ENCODE peak calls at places on chromosomes 16 and 17, in four cellular contexts. A, Z, U and K are unnamed samples.
A peak's percentile ranks its signal among the peaks of the same experiment; 100 is the strongest.

GRCh38 chr16:29662000-29662728 is 883 bp upstream of the SPN start:
- DNase-seq in A (no peak), Z (no peak), U (no peak), K (no peak)

GRCh38 chr16:27972500-27972899 is 91.0 kb downstream of the GSG1L start:
- DNase-seq in A (peak; percentile 72), Z (peak; percentile 45), U (peak; percentile 53), K (peak; percentile 51)

GRCh38 chr16:23365602-23366240 is 63.6 kb downstream of the SCNN1B start:
- DNase-seq in A (peak; percentile 40), Z (no peak), U (no peak), K (no peak)

GRCh38 chr16:77834600-77834963 is 46.2 kb downstream of the VAT1L start:
- DNase-seq in A (no peak), Z (no peak), U (no peak), K (no peak)

GRCh38 chr17:46978489-46979022 is 497 bp downstream of the RPRML start:
- DNase-seq in A (peak; percentile 36), Z (no peak), U (peak; percentile 64), K (no peak)

GRCh38 chr16:4694664-4695451 is 1.5 kb downstream of the NUDT16L1 start:
- DNase-seq in A (no peak), Z (no peak), U (no peak), K (no peak)

GRCh38 chr17:6681176-6681575 is 29.6 kb downstream of the C17orf100 start:
- DNase-seq in A (no peak), Z (no peak), U (no peak), K (no peak)

GRCh38 chr16:61721561-61721960 is 314.7 kb downstream of the CDH8 start:
- DNase-seq in A (no peak), Z (no peak), U (no peak), K (no peak)

GRCh38 chr16:57585051-57585687 is 42.7 kb downstream of the ADGRG5 start:
- DNase-seq in A (no peak), Z (no peak), U (no peak), K (no peak)

GRCh38 chr17:50163846-50164696 is 1.7 kb upstream of the SGCA start:
- DNase-seq in A (no peak), Z (no peak), U (no peak), K (no peak)

GRCh38 chr16:58466396-58466795 is 33.5 kb upstream of the NDRG4 start:
- DNase-seq in A (no peak), Z (no peak), U (no peak), K (no peak)

GRCh38 chr16:85029413-85029794 is 1.8 kb downstream of the KIAA0513 start:
- DNase-seq in A (no peak), Z (peak; percentile 75), U (no peak), K (no peak)

GRCh38 chr17:35786941-35787432 is 8.5 kb downstream of the MMP28 start:
- DNase-seq in A (peak; percentile 37), Z (no peak), U (no peak), K (no peak)

GRCh38 chr17:19492140-19492539 is 41.5 kb upstream of the SLC47A1 start:
- DNase-seq in A (no peak), Z (no peak), U (no peak), K (no peak)

GRCh38 chr16:58940609-58941008 is 206.5 kb upstream of the GOT2 start:
- DNase-seq in A (no peak), Z (no peak), U (no peak), K (no peak)

GRCh38 chr17:78915872-78916632 is 9.1 kb downstream of the TIMP2 start:
- DNase-seq in A (peak; percentile 74), Z (no peak), U (no peak), K (no peak)

GRCh38 chr17:16954541-16954940 is 17.4 kb downstream of the TNFRSF13B start:
- DNase-seq in A (no peak), Z (no peak), U (peak; percentile 26), K (no peak)

GRCh38 chr16:67302076-67302475 is 22.7 kb downstream of the PLEKHG4 start:
- DNase-seq in A (no peak), Z (no peak), U (no peak), K (no peak)

GRCh38 chr17:44502598-44503079 is 567 bp downstream of the GPATCH8 start:
- DNase-seq in A (peak; percentile 18), Z (peak; percentile 32), U (no peak), K (no peak)

GRCh38 chr17:77416096-77416713 is 275.4 kb downstream of the SEC14L1 start:
- DNase-seq in A (no peak), Z (no peak), U (no peak), K (no peak)

GRCh38 chr16:56894331-56894917 is 29.4 kb downstream of the SLC12A3 start:
- DNase-seq in A (no peak), Z (no peak), U (no peak), K (no peak)

GRCh38 chr16:85833540-85833914 is 34.0 kb downstream of the COX4I1 start:
- DNase-seq in A (no peak), Z (no peak), U (no peak), K (no peak)

GRCh38 chr17:21458036-21458435 is 81.9 kb downstream of the KCNJ12 start:
- DNase-seq in A (no peak), Z (no peak), U (no peak), K (no peak)

GRCh38 chr16:85969159-85969558 is 70.2 kb downstream of the IRF8 start:
- DNase-seq in A (no peak), Z (no peak), U (no peak), K (no peak)

GRCh38 chr17:17325228-17325627 is 22.1 kb downstream of the NT5M start:
- DNase-seq in A (no peak), Z (no peak), U (no peak), K (no peak)

GRCh38 chr17:79997004-79997673 is 38.5 kb downstream of the TBC1D16 start:
- DNase-seq in A (no peak), Z (no peak), U (no peak), K (no peak)

GRCh38 chr17:4365628-4366311 is 705 bp downstream of the UBE2G1 start:
- DNase-seq in A (peak; percentile 35), Z (peak; percentile 25), U (peak; percentile 78), K (no peak)

GRCh38 chr16:30561212-30561816 is 3.1 kb upstream of the ZNF764 start:
- DNase-seq in A (no peak), Z (no peak), U (peak; percentile 77), K (no peak)

GRCh38 chr16:30458561-30459394 is 13.1 kb upstream of the SEPHS2 start:
- DNase-seq in A (no peak), Z (no peak), U (no peak), K (peak; percentile 63)

GRCh38 chr17:76273435-76273921 is 8.3 kb downstream of the UBALD2 start:
- DNase-seq in A (no peak), Z (no peak), U (no peak), K (no peak)

GRCh38 chr16:83979456-83979855 is 11.4 kb downstream of the NECAB2 start:
- DNase-seq in A (no peak), Z (no peak), U (no peak), K (no peak)

GRCh38 chr17:76452646-76453430 is at the start of gene UBE2O:
- DNase-seq in A (peak; percentile 94), Z (peak; percentile 95), U (peak; percentile 98), K (peak; percentile 83)

GRCh38 chr17:45437461-45438283 is 5.0 kb upstream of the ARHGAP27 start:
- DNase-seq in A (no peak), Z (no peak), U (no peak), K (no peak)

DNA sequence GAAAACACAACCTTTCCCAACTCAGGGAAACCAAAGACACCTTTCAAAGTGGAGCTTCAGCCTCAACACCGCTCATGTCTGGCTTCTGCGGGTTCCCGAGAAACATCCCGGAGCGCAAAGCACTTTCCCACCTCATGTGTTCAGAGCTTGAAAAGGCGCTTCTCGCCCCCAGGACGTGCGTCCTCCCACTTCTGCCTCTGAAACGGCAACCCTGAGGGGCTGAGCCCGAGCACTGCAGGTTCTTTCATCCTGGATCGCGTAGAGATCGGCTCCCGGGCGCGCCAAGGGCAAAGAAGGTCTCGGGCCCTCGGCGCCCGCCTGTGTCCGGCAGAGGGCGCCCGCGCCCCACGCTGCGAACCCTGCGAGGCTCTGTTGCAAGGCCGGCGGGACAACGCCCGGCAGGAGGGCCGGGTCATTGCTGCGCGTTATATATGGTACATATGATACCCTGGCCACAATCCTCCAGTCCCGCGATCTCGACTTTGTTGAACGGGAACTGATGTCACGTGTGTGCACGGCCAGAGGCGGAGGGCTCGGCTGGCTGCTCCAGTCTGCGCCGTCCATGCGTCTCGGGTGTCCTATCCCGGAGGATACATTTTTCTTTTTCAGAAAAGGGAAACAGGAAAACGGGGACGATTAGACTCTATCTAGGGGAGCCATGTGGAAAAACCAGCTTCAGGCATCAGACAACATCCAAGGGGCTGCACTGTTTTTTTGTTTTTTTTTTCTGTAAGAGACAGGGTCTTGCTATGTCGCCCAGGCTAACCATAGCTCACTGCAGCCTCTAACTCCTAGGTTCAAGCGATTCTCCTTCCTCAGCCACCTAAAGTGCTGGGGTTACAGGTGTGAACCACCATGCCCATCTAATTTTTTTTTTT is 19.1 kb downstream of the COQ7 start:
- DNase-seq in A (peak; percentile 97), Z (peak; percentile 84), U (peak; percentile 96), K (peak; percentile 95)
- TF ChIP-seq PHF8 in A (peak; percentile 40), Z (peak; percentile 24), U (no peak), K (no peak)

DNA sequence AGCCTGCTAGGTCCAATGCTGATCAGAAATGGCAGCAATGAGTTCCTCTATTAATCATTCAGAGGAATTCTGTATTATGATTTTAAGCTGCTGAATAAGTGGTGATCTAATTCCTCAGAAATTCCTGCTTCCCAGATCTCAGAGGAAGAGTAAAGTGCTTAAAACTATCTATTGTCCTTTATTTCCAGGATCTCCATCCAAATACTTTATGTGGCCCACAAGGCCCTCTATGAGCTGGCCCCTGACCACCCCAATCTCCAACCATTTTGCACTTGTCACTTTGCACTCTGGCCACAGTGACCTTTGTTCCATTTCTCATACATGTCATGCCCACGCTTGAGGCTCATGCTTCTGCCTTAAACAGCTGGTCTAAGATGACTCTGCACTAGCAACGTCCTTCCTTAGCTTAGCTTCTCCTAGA is 93.7 kb downstream of the CA10 start:
- DNase-seq in A (no peak), Z (no peak), U (no peak), K (no peak)
- TF ChIP-seq PHF8 in A (no peak), Z (no peak), U (no peak), K (no peak)

GRCh38 chr17:2595200-2595599 is 1.7 kb downstream of the PAFAH1B1 start:
- DNase-seq in A (no peak), Z (no peak), U (no peak), K (no peak)

GRCh38 chr17:2594657-2595085 is 1.2 kb downstream of the PAFAH1B1 start:
- DNase-seq in A (peak; percentile 19), Z (no peak), U (no peak), K (no peak)

GRCh38 chr17:2595736-2596135 is 2.3 kb downstream of the PAFAH1B1 start:
- DNase-seq in A (no peak), Z (no peak), U (no peak), K (no peak)

GRCh38 chr17:2592974-2593845 is at the start of gene PAFAH1B1:
- DNase-seq in A (peak; percentile 95), Z (peak; percentile 96), U (peak; percentile 96), K (peak; percentile 78)

GRCh38 chr17:2593846-2594656 is 597 bp downstream of the PAFAH1B1 start:
- DNase-seq in A (peak; percentile 88), Z (peak; percentile 84), U (peak; percentile 85), K (peak; percentile 58)
- TF ChIP-seq PHF8 in A (peak; percentile 65), Z (no peak), U (peak; percentile 67), K (peak; percentile 39)

GRCh38 chr17:48546187-48546923 is 1.4 kb upstream of the HOXB2 start:
- DNase-seq in A (no peak), Z (peak; percentile 57), U (no peak), K (no peak)

GRCh38 chr17:48544356-48545021 is 420 bp downstream of the HOXB2 start:
- DNase-seq in A (no peak), Z (peak; percentile 73), U (no peak), K (no peak)

GRCh38 chr17:48545539-48545938 is 630 bp upstream of the HOXB2 start:
- DNase-seq in A (no peak), Z (no peak), U (no peak), K (no peak)

GRCh38 chr17:48543854-48544355 is 1.0 kb downstream of the HOXB2 start:
- DNase-seq in A (no peak), Z (peak; percentile 65), U (no peak), K (no peak)

GRCh38 chr17:48545022-48545376 is at the start of gene HOXB2:
- DNase-seq in A (no peak), Z (peak; percentile 68), U (no peak), K (no peak)
- TF ChIP-seq PHF8 in A (no peak), Z (no peak), U (no peak), K (no peak)